ENCODE peak calls at places on chromosomes 12 and 14, in nine cellular contexts. One of them, this sample, is unnamed.

GRCh38 chr12:72560370-72560769 is 288.2 kb downstream of the TRHDE start:
- DNase-seq in aorta: no peak
- DNase-seq in psoas muscle: no peak
- DNase-seq in heart right ventricle: no peak
- DNase-seq in right atrium auricular region: no peak
- DNase-seq in IMR-90: no peak
- DNase-seq in WERI-Rb-1: no peak
- DNase-seq in hepatocyte: no peak
- DNase-seq in esophagus squamous epithelium: no peak
- DNase-seq in this sample: no peak

GRCh38 chr12:110330544-110330943 is 49.5 kb downstream of the ATP2A2 start:
- DNase-seq in aorta: no peak
- DNase-seq in psoas muscle: no peak
- DNase-seq in heart right ventricle: no peak
- DNase-seq in right atrium auricular region: no peak
- DNase-seq in IMR-90: peak; percentile 48
- DNase-seq in WERI-Rb-1: no peak
- DNase-seq in hepatocyte: no peak
- DNase-seq in esophagus squamous epithelium: no peak
- DNase-seq in this sample: no peak

GRCh38 chr12:104419717-104420116 is 37.0 kb upstream of the CHST11 start:
- DNase-seq in aorta: no peak
- DNase-seq in psoas muscle: no peak
- DNase-seq in heart right ventricle: no peak
- DNase-seq in right atrium auricular region: no peak
- DNase-seq in IMR-90: no peak
- DNase-seq in WERI-Rb-1: no peak
- DNase-seq in hepatocyte: no peak
- DNase-seq in esophagus squamous epithelium: no peak
- DNase-seq in this sample: no peak

GRCh38 chr12:122126342-122126635 is 47.7 kb downstream of the IL31 start:
- DNase-seq in aorta: peak; percentile 61
- DNase-seq in psoas muscle: no peak
- DNase-seq in heart right ventricle: no peak
- DNase-seq in right atrium auricular region: no peak
- DNase-seq in IMR-90: no peak
- DNase-seq in WERI-Rb-1: no peak
- DNase-seq in hepatocyte: no peak
- DNase-seq in esophagus squamous epithelium: no peak
- DNase-seq in this sample: no peak

GRCh38 chr14:67228325-67228984 is 12.8 kb upstream of the PALS1 start:
- DNase-seq in aorta: no peak
- DNase-seq in psoas muscle: no peak
- DNase-seq in heart right ventricle: no peak
- DNase-seq in right atrium auricular region: no peak
- DNase-seq in IMR-90: peak; percentile 45
- DNase-seq in WERI-Rb-1: no peak
- DNase-seq in hepatocyte: no peak
- DNase-seq in esophagus squamous epithelium: no peak
- DNase-seq in this sample: no peak

GRCh38 chr12:58459191-58459590 is 461.1 kb downstream of the LRIG3 start:
- DNase-seq in aorta: no peak
- DNase-seq in psoas muscle: no peak
- DNase-seq in heart right ventricle: no peak
- DNase-seq in right atrium auricular region: no peak
- DNase-seq in IMR-90: peak; percentile 19
- DNase-seq in WERI-Rb-1: no peak
- DNase-seq in hepatocyte: no peak
- DNase-seq in esophagus squamous epithelium: no peak
- DNase-seq in this sample: no peak

GRCh38 chr14:49310298-49310697 is 275.9 kb downstream of the RPS29 start:
- DNase-seq in aorta: no peak
- DNase-seq in psoas muscle: no peak
- DNase-seq in heart right ventricle: no peak
- DNase-seq in right atrium auricular region: no peak
- DNase-seq in IMR-90: no peak
- DNase-seq in WERI-Rb-1: no peak
- DNase-seq in hepatocyte: no peak
- DNase-seq in esophagus squamous epithelium: no peak
- DNase-seq in this sample: no peak

GRCh38 chr14:75234173-75234855 is 44.3 kb upstream of the FOS start:
- DNase-seq in aorta: peak; percentile 83
- DNase-seq in psoas muscle: no peak
- DNase-seq in heart right ventricle: peak; percentile 51
- DNase-seq in right atrium auricular region: peak; percentile 80
- DNase-seq in IMR-90: peak; percentile 90
- DNase-seq in WERI-Rb-1: no peak
- DNase-seq in hepatocyte: peak; percentile 83
- DNase-seq in esophagus squamous epithelium: no peak
- DNase-seq in this sample: peak; percentile 81

GRCh38 chr14:49796025-49796424 is 28.1 kb downstream of the KLHDC2 start:
- DNase-seq in aorta: no peak
- DNase-seq in psoas muscle: no peak
- DNase-seq in heart right ventricle: no peak
- DNase-seq in right atrium auricular region: no peak
- DNase-seq in IMR-90: no peak
- DNase-seq in WERI-Rb-1: no peak
- DNase-seq in hepatocyte: no peak
- DNase-seq in esophagus squamous epithelium: no peak
- DNase-seq in this sample: no peak

GRCh38 chr14:26170885-26171284 is 426.9 kb downstream of the NOVA1 start:
- DNase-seq in aorta: no peak
- DNase-seq in psoas muscle: no peak
- DNase-seq in heart right ventricle: no peak
- DNase-seq in right atrium auricular region: no peak
- DNase-seq in IMR-90: no peak
- DNase-seq in WERI-Rb-1: no peak
- DNase-seq in hepatocyte: no peak
- DNase-seq in esophagus squamous epithelium: no peak
- DNase-seq in this sample: no peak

GRCh38 chr12:38889297-38889815 is 16.0 kb downstream of the CPNE8 start:
- DNase-seq in aorta: no peak
- DNase-seq in psoas muscle: no peak
- DNase-seq in heart right ventricle: no peak
- DNase-seq in right atrium auricular region: no peak
- DNase-seq in IMR-90: no peak
- DNase-seq in WERI-Rb-1: no peak
- DNase-seq in hepatocyte: no peak
- DNase-seq in esophagus squamous epithelium: no peak
- DNase-seq in this sample: no peak

GRCh38 chr12:62866451-62867082 is 68.4 kb downstream of the PPM1H start:
- DNase-seq in aorta: no peak
- DNase-seq in psoas muscle: no peak
- DNase-seq in heart right ventricle: no peak
- DNase-seq in right atrium auricular region: no peak
- DNase-seq in IMR-90: peak; percentile 77
- DNase-seq in WERI-Rb-1: no peak
- DNase-seq in hepatocyte: peak; percentile 32
- DNase-seq in esophagus squamous epithelium: no peak
- DNase-seq in this sample: no peak

GRCh38 chr12:131783915-131784541 is 44.2 kb upstream of the MMP17 start:
- DNase-seq in aorta: no peak
- DNase-seq in psoas muscle: no peak
- DNase-seq in heart right ventricle: no peak
- DNase-seq in right atrium auricular region: no peak
- DNase-seq in IMR-90: peak; percentile 86
- DNase-seq in WERI-Rb-1: no peak
- DNase-seq in hepatocyte: no peak
- DNase-seq in esophagus squamous epithelium: no peak
- DNase-seq in this sample: no peak

GRCh38 chr12:99977550-99977949 is 7.2 kb downstream of the ANKS1B start:
- DNase-seq in aorta: no peak
- DNase-seq in psoas muscle: no peak
- DNase-seq in heart right ventricle: no peak
- DNase-seq in right atrium auricular region: no peak
- DNase-seq in IMR-90: no peak
- DNase-seq in WERI-Rb-1: no peak
- DNase-seq in hepatocyte: no peak
- DNase-seq in esophagus squamous epithelium: no peak
- DNase-seq in this sample: no peak

GRCh38 chr12:92382383-92382878 is 236.8 kb upstream of the BTG1 start:
- DNase-seq in aorta: no peak
- DNase-seq in psoas muscle: no peak
- DNase-seq in heart right ventricle: no peak
- DNase-seq in right atrium auricular region: no peak
- DNase-seq in IMR-90: no peak
- DNase-seq in WERI-Rb-1: no peak
- DNase-seq in hepatocyte: no peak
- DNase-seq in esophagus squamous epithelium: no peak
- DNase-seq in this sample: no peak

GRCh38 chr12:26867084-26867483 is 34.1 kb upstream of the ITPR2 start:
- DNase-seq in aorta: no peak
- DNase-seq in psoas muscle: no peak
- DNase-seq in heart right ventricle: no peak
- DNase-seq in right atrium auricular region: no peak
- DNase-seq in IMR-90: no peak
- DNase-seq in WERI-Rb-1: no peak
- DNase-seq in hepatocyte: no peak
- DNase-seq in esophagus squamous epithelium: no peak
- DNase-seq in this sample: no peak

GRCh38 chr14:104296388-104297312 is 158.3 kb downstream of the KIF26A start:
- DNase-seq in aorta: peak; percentile 72
- DNase-seq in psoas muscle: peak; percentile 42
- DNase-seq in heart right ventricle: no peak
- DNase-seq in right atrium auricular region: no peak
- DNase-seq in IMR-90: no peak
- DNase-seq in WERI-Rb-1: peak; percentile 69
- DNase-seq in hepatocyte: no peak
- DNase-seq in esophagus squamous epithelium: no peak
- DNase-seq in this sample: no peak

GRCh38 chr14:58866386-58866785 is 228.6 kb downstream of the DACT1 start:
- DNase-seq in aorta: no peak
- DNase-seq in psoas muscle: no peak
- DNase-seq in heart right ventricle: no peak
- DNase-seq in right atrium auricular region: no peak
- DNase-seq in IMR-90: no peak
- DNase-seq in WERI-Rb-1: no peak
- DNase-seq in hepatocyte: no peak
- DNase-seq in esophagus squamous epithelium: no peak
- DNase-seq in this sample: no peak

GRCh38 chr12:2960432-2960956 is 1.3 kb downstream of the TEAD4 start:
- DNase-seq in aorta: no peak
- DNase-seq in psoas muscle: no peak
- DNase-seq in heart right ventricle: no peak
- DNase-seq in right atrium auricular region: no peak
- DNase-seq in IMR-90: peak; percentile 67
- DNase-seq in WERI-Rb-1: no peak
- DNase-seq in hepatocyte: peak; percentile 42
- DNase-seq in esophagus squamous epithelium: no peak
- DNase-seq in this sample: no peak

GRCh38 chr14:98751110-98751509 is 520.9 kb downstream of the BCL11B start:
- DNase-seq in aorta: no peak
- DNase-seq in psoas muscle: no peak
- DNase-seq in heart right ventricle: no peak
- DNase-seq in right atrium auricular region: no peak
- DNase-seq in IMR-90: no peak
- DNase-seq in WERI-Rb-1: no peak
- DNase-seq in hepatocyte: no peak
- DNase-seq in esophagus squamous epithelium: no peak
- DNase-seq in this sample: no peak
- H3K9me3 ChIP-seq in aorta: peaks cover 5% of the 10 kb centered on the region
- H3K9me3 ChIP-seq in psoas muscle: no peaks in the 10 kb centered on the region
- H3K9me3 ChIP-seq in heart right ventricle: peaks cover 12% of the 10 kb centered on the region
- H3K9me3 ChIP-seq in right atrium auricular region: no peaks in the 10 kb centered on the region
- H3K9me3 ChIP-seq in IMR-90: peaks cover 18% of the 10 kb centered on the region
- H3K9me3 ChIP-seq in WERI-Rb-1: no peaks in the 10 kb centered on the region
- H3K9me3 ChIP-seq in hepatocyte: no peaks in the 10 kb centered on the region
- H3K9me3 ChIP-seq in esophagus squamous epithelium: no peaks in the 10 kb centered on the region
- H3K9me3 ChIP-seq in this sample: no peaks in the 10 kb centered on the region

DNA sequence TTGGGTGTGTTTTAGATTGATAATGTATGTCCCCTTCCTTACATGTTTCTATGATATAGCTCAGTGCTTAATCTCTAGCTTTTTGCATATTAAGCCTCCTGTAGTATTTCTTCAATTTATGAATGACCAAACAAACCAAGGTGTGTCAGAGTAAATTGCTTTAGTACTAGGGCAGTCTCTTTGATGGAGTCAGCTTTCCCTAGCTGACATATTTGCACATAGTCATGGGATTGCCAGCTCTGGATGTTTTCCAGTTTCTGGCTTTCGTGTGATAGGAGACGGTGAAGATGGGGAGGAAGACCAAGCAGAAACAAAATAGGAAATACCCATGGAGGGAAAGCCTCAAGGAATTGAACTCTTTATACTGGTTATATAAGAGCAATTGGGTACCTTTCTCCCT is 148.9 kb downstream of the PLEKHA5 start:
- DNase-seq in aorta: no peak
- DNase-seq in psoas muscle: no peak
- DNase-seq in heart right ventricle: peak; percentile 12
- DNase-seq in right atrium auricular region: no peak
- DNase-seq in IMR-90: no peak
- DNase-seq in WERI-Rb-1: no peak
- DNase-seq in hepatocyte: no peak
- DNase-seq in esophagus squamous epithelium: no peak
- DNase-seq in this sample: no peak
- H3K36me3 ChIP-seq in aorta: no peaks in the 10 kb centered on the region
- H3K36me3 ChIP-seq in psoas muscle: no peaks in the 10 kb centered on the region
- H3K36me3 ChIP-seq in heart right ventricle: no peaks in the 10 kb centered on the region
- H3K36me3 ChIP-seq in right atrium auricular region: peaks cover 18% of the 10 kb centered on the region
- H3K36me3 ChIP-seq in IMR-90: peaks cover 13% of the 10 kb centered on the region
- H3K36me3 ChIP-seq in WERI-Rb-1: peaks cover 26% of the 10 kb centered on the region
- H3K36me3 ChIP-seq in hepatocyte: no peaks in the 10 kb centered on the region
- H3K36me3 ChIP-seq in esophagus squamous epithelium: peaks cover 53% of the 10 kb centered on the region
- H3K36me3 ChIP-seq in this sample: no peaks in the 10 kb centered on the region

GRCh38 chr12:95085612-95086011 is 12.2 kb upstream of the NR2C1 start:
- DNase-seq in aorta: no peak
- DNase-seq in psoas muscle: no peak
- DNase-seq in heart right ventricle: no peak
- DNase-seq in right atrium auricular region: no peak
- DNase-seq in IMR-90: no peak
- DNase-seq in WERI-Rb-1: no peak
- DNase-seq in hepatocyte: no peak
- DNase-seq in esophagus squamous epithelium: no peak
- DNase-seq in this sample: no peak

GRCh38 chr12:95083471-95083870 is 10.1 kb upstream of the NR2C1 start:
- DNase-seq in aorta: no peak
- DNase-seq in psoas muscle: no peak
- DNase-seq in heart right ventricle: no peak
- DNase-seq in right atrium auricular region: no peak
- DNase-seq in IMR-90: peak; percentile 26
- DNase-seq in WERI-Rb-1: no peak
- DNase-seq in hepatocyte: no peak
- DNase-seq in esophagus squamous epithelium: no peak
- DNase-seq in this sample: no peak

GRCh38 chr12:95083938-95084337 is 10.5 kb upstream of the NR2C1 start:
- DNase-seq in aorta: no peak
- DNase-seq in psoas muscle: no peak
- DNase-seq in heart right ventricle: no peak
- DNase-seq in right atrium auricular region: no peak
- DNase-seq in IMR-90: peak; percentile 89
- DNase-seq in WERI-Rb-1: no peak
- DNase-seq in hepatocyte: peak; percentile 30
- DNase-seq in esophagus squamous epithelium: no peak
- DNase-seq in this sample: no peak

GRCh38 chr12:95088339-95088738 is 14.9 kb upstream of the NR2C1 start:
- DNase-seq in aorta: no peak
- DNase-seq in psoas muscle: no peak
- DNase-seq in heart right ventricle: no peak
- DNase-seq in right atrium auricular region: no peak
- DNase-seq in IMR-90: no peak
- DNase-seq in WERI-Rb-1: no peak
- DNase-seq in hepatocyte: no peak
- DNase-seq in esophagus squamous epithelium: no peak
- DNase-seq in this sample: no peak
- H3K27ac ChIP-seq in aorta: no peak overlapping the region
- H3K27ac ChIP-seq in psoas muscle: no peak overlapping the region
- H3K27ac ChIP-seq in heart right ventricle: no peak overlapping the region
- H3K27ac ChIP-seq in right atrium auricular region: no peak overlapping the region
- H3K27ac ChIP-seq in IMR-90: no peak overlapping the region
- H3K27ac ChIP-seq in WERI-Rb-1: no peak overlapping the region
- H3K27ac ChIP-seq in hepatocyte: no peak overlapping the region
- H3K27ac ChIP-seq in esophagus squamous epithelium: no peak overlapping the region
- H3K27ac ChIP-seq in this sample: no peak overlapping the region

GRCh38 chr12:133234971-133235370 is 706 bp downstream of the ANHX start:
- DNase-seq in aorta: no peak
- DNase-seq in psoas muscle: no peak
- DNase-seq in heart right ventricle: no peak
- DNase-seq in right atrium auricular region: no peak
- DNase-seq in IMR-90: no peak
- DNase-seq in WERI-Rb-1: no peak
- DNase-seq in hepatocyte: peak; percentile 2
- DNase-seq in esophagus squamous epithelium: no peak
- DNase-seq in this sample: no peak
- H3K9me3 ChIP-seq in aorta: no peaks in the 10 kb centered on the region
- H3K9me3 ChIP-seq in psoas muscle: no peaks in the 10 kb centered on the region
- H3K9me3 ChIP-seq in heart right ventricle: peaks cover 17% of the 10 kb centered on the region
- H3K9me3 ChIP-seq in right atrium auricular region: no peaks in the 10 kb centered on the region
- H3K9me3 ChIP-seq in IMR-90: peaks cover 55% of the 10 kb centered on the region
- H3K9me3 ChIP-seq in WERI-Rb-1: peaks cover 46% of the 10 kb centered on the region
- H3K9me3 ChIP-seq in hepatocyte: no peaks in the 10 kb centered on the region
- H3K9me3 ChIP-seq in esophagus squamous epithelium: no peaks in the 10 kb centered on the region
- H3K9me3 ChIP-seq in this sample: peaks cover 86% of the 10 kb centered on the region